ENCODE peak calls at places on chromosomes 16 and 17, in seven cellular contexts. N, C, K, Z, L, E and X are unnamed samples.

GRCh38 chr17:36550491-36551417 is 6.0 kb downstream of the GGNBP2 start:
- DNase-seq in N (no peak), C (no peak), K (peak), Z (no peak), L (no peak), E (no peak), X (no peak)

GRCh38 chr16:50460538-50461399 is 87.4 kb upstream of the NKD1 start:
- DNase-seq in N (no peak), C (no peak), K (no peak), Z (no peak), L (no peak), E (no peak), X (no peak)

GRCh38 chr17:36632916-36633846 is 31.8 kb downstream of the MRM1 start:
- DNase-seq in N (no peak), C (no peak), K (no peak), Z (no peak), L (no peak), E (no peak), X (no peak)

GRCh38 chr16:17757808-17758207 is 287.0 kb upstream of the XYLT1 start:
- DNase-seq in N (no peak), C (no peak), K (no peak), Z (no peak), L (no peak), E (no peak), X (no peak)

GRCh38 chr16:82047374-82047773 is 12.3 kb downstream of the HSD17B2 start:
- DNase-seq in N (no peak), C (no peak), K (no peak), Z (no peak), L (no peak), E (no peak), X (no peak)

GRCh38 chr16:7313170-7313569 is 19.5 kb upstream of the RBFOX1 start:
- DNase-seq in N (no peak), C (no peak), K (no peak), Z (no peak), L (no peak), E (no peak), X (no peak)

GRCh38 chr17:74599023-74599399 is 6.9 kb upstream of the CD300LD start:
- DNase-seq in N (no peak), C (no peak), K (no peak), Z (no peak), L (no peak), E (no peak), X (peak)

GRCh38 chr17:57477483-57478357 is 221.4 kb downstream of the MSI2 start:
- DNase-seq in N (no peak), C (no peak), K (no peak), Z (no peak), L (no peak), E (no peak), X (no peak)

GRCh38 chr16:57341441-57342303 is 16.9 kb upstream of the CCL22 start:
- DNase-seq in N (no peak), C (peak), K (no peak), Z (no peak), L (no peak), E (peak), X (no peak)

GRCh38 chr17:70473049-70473448 is 303.7 kb downstream of the KCNJ2 start:
- DNase-seq in N (no peak), C (no peak), K (no peak), Z (peak), L (no peak), E (no peak), X (no peak)

GRCh38 chr17:67525239-67526135 is 148.4 kb downstream of the PITPNC1 start:
- DNase-seq in N (no peak), C (no peak), K (no peak), Z (no peak), L (no peak), E (no peak), X (no peak)

GRCh38 chr16:89884041-89884421 is 10.6 kb downstream of the TCF25 start:
- DNase-seq in N (no peak), C (no peak), K (no peak), Z (no peak), L (no peak), E (no peak), X (no peak)

GRCh38 chr17:78241277-78242023 is 10.0 kb downstream of the TMEM235 start:
- DNase-seq in N (no peak), C (peak), K (peak), Z (no peak), L (no peak), E (peak), X (no peak)

GRCh38 chr17:75906143-75906884 is 1.6 kb upstream of the MRPL38 start:
- DNase-seq in N (no peak), C (no peak), K (no peak), Z (peak), L (no peak), E (no peak), X (no peak)
- TF ChIP-seq CTCF in N (no peak), C (no peak), K (no peak), Z (no peak), L (no peak), E (no peak), X (no peak)

DNA sequence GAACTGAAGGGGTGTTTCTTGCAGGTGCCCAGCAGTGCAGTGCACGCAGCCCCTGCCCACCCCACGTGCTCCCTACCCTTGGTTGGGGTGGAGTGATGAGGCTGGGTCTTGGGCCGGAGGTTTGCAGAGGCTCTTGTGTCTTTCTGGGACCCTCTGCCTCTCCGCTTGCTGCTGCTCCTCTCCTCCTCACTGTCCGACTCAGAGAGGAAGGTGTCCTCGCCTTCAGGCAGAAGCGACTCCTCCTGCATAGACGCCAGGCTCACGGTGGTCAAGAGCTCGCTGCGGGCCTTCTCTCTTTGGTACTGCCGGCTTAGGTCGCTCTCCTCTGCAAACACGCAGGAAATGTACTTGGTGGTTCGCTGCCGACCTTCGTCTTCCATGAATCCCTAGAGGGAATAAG is 42.9 kb downstream of the GTF3C1 start:
- DNase-seq in N (no peak), C (no peak), K (no peak), Z (no peak), L (no peak), E (no peak), X (no peak)
- TF ChIP-seq CTCF in N (no peak), C (no peak), K (no peak), Z (no peak), L (no peak), E (no peak), X (no peak)

DNA sequence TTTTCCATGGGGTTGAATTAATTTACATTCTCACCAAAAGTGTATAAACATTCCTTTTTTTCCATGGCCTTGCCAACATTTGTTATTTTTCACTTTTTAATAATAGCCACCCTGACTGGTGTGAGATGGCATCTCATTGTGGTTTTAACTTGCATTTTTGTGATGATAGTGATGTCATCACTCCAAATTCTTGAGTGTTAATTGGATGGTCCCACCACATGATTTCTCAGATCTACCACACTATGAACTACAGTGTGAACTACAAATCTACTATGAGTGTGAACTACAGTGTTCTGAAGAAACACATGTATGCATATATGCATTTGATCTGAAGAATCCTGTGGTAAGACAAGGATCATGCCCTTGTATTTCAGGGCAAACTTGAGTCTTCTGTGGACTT is 340.1 kb downstream of the ABCC12 start:
- DNase-seq in N (no peak), C (no peak), K (no peak), Z (no peak), L (no peak), E (peak), X (no peak)
- TF ChIP-seq CTCF in N (no peak), C (no peak), K (no peak), Z (no peak), L (no peak), E (no peak), X (no peak)

GRCh38 chr17:42603318-42603717 is 5.9 kb downstream of the RETREG3 start:
- DNase-seq in N (no peak), C (no peak), K (no peak), Z (no peak), L (no peak), E (no peak), X (no peak)

GRCh38 chr17:42608692-42609181 is 437 bp downstream of the RETREG3 start:
- DNase-seq in N (no peak), C (no peak), K (peak), Z (no peak), L (peak), E (no peak), X (no peak)

GRCh38 chr17:42613699-42614295 is 4.3 kb downstream of the TUBG1 start:
- DNase-seq in N (no peak), C (no peak), K (no peak), Z (no peak), L (no peak), E (no peak), X (no peak)

GRCh38 chr17:42612013-42612412 is 2.5 kb downstream of the TUBG1 start:
- DNase-seq in N (no peak), C (no peak), K (no peak), Z (no peak), L (no peak), E (no peak), X (no peak)

DNA sequence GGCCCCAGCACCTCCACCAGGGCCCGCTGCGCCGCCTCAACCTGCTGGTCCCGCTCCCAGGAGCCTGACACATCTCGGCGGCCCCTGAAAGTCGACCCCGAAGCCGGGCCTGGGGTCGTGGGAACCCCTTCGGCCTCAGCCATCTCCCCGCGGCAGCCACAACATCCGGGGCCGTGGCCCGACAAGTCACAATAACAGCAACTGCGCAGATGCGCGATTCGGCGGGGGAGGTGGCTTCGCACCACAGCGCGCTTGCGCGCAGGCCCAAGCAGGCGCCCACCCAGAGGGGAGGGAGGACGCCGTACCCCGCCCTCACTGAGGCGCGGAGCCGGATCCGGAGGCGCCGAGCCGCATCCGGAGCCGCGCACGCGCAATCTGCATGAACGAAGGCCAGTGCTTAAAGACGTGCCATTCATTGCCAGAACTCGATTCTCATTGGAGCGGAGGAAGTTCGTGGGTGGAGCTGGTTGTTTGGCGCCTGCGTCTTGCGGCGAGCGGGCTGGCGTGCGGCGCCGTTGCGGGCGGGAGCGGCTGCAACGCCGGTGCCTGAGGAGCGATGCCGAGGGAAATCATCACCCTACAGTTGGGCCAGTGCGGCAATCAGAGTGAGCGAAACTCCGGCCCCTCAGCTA is at the start of the genes RETREG3 and TUBG1:
- DNase-seq in N (peak), C (peak), K (peak), Z (peak), L (peak), E (peak), X (peak)
- TF ChIP-seq CTCF in N (peak), C (peak), K (peak), Z (no peak), L (no peak), E (peak), X (peak)

DNA sequence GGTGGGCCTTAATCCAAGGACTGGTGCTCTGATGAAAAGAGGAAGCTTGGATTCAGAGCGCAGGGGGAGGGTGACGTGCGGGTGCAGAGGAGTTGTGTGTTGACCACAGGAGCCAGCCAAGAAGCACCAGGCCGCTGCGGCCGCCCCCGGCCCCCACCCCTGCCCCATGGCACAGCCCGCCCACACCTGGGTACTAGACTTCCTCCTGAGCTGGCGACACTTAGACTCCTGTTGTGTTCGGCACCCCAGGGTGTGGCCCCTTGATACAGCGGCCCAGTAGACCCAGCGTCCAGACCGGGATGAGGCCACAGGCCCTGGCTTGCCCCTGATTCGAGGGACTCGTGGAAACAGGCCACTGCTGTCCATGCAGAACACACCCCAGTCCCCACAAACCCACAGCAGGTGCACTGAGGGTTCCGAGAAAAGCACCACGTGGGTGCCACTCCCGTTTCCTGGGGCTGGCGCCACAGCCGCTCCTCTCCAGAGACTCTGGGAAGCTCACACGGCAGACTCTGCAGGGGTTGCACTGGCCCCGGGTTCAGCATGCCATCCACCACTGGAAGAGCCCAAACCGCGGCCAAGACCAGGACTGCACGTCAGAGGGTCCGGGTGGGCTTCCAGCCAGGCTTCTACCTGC is 5.7 kb upstream of the SNAI3 start:
- DNase-seq in N (no peak), C (no peak), K (no peak), Z (peak), L (no peak), E (no peak), X (peak)
- TF ChIP-seq CTCF in N (no peak), C (no peak), K (no peak), Z (no peak), L (no peak), E (no peak), X (no peak)

DNA sequence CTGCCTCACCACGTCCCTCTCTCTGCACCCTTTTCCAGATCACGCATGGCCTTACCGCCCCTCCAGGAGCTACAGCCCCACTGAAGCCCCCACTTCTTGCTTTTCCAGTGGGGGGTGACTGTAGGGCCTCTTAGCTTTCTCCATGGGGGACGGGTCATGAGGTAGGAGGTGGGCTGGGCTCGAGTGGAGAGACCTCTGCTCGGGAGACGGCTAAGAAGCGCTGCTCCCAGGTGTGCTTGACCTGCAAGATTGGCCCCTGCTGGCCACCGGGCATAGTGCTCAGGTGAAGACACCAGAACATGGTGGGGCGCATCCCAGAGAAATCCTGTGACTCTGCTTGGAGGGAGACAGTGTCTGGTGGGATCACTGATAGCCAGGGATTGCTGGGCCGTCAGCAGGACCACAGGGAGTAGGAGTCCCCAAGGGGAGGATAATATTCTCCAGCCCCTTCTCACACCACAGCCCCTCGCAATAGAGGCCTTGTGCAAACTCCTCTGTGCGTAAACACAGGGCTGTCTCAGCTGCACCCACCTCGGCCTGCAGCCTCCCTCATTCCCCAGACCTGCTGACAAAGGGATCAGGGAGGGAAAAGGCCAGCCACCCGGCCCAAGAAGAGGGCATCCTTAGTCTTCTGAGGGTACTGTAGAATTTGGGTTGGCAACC is 8.9 kb upstream of the GALK1 start:
- DNase-seq in N (no peak), C (no peak), K (no peak), Z (peak), L (no peak), E (no peak), X (no peak)
- TF ChIP-seq CTCF in N (peak), C (no peak), K (no peak), Z (no peak), L (no peak), E (peak), X (no peak)

GRCh38 chr16:2056681-2057407 is 9.1 kb downstream of the TSC2 start:
- DNase-seq in N (no peak), C (no peak), K (no peak), Z (no peak), L (no peak), E (no peak), X (no peak)
- TF ChIP-seq CTCF in N (peak), C (peak), K (no peak), Z (no peak), L (no peak), E (peak), X (no peak)

GRCh38 chr16:49348408-49349176 is 25.0 kb upstream of the C16orf78 start:
- DNase-seq in N (no peak), C (no peak), K (peak), Z (no peak), L (no peak), E (no peak), X (no peak)
- TF ChIP-seq CTCF in N (no peak), C (no peak), K (peak), Z (no peak), L (no peak), E (no peak), X (no peak)